ENCODE peak calls at places on chromosomes 1 and 21, in six cellular contexts. G is mesendoderm, M is neuronal stem cell, P is IMR-90, E is H9, Y is mesenchymal stem cell. S is an unnamed sample.
A peak's percentile ranks its signal among the peaks of the same experiment; 100 is the strongest.

GRCh38 chr1:39268906-39269305 is 64.4 kb downstream of the MACF1 start:
- DNase-seq in G (peak; percentile 93), M (no peak), P (peak; percentile 13), E (peak; percentile 82), Y (peak; percentile 32), S (peak; percentile 44)

GRCh38 chr1:201126832-201127754 is at the start of gene ASCL5:
- DNase-seq in G (peak; percentile 76), M (no peak), P (peak; percentile 59), E (peak; percentile 91), Y (peak; percentile 39), S (no peak)

GRCh38 chr1:109904105-109904817 is 6.4 kb upstream of the CSF1 start:
- DNase-seq in G (no peak), M (no peak), P (no peak), E (no peak), Y (no peak), S (no peak)

GRCh38 chr1:7385471-7386225 is 385.4 kb upstream of the VAMP3 start:
- DNase-seq in G (no peak), M (no peak), P (no peak), E (peak; percentile 15), Y (no peak), S (peak; percentile 38)

GRCh38 chr1:216461466-216461865 is 38.2 kb upstream of the USH2A start:
- DNase-seq in G (peak; percentile 16), M (no peak), P (peak; percentile 65), E (no peak), Y (peak; percentile 51), S (no peak)

GRCh38 chr1:212683357-212683722 is 16.3 kb downstream of the BATF3 start:
- DNase-seq in G (peak; percentile 54), M (no peak), P (no peak), E (peak; percentile 34), Y (no peak), S (no peak)

GRCh38 chr1:35345439-35345981 is 77.0 kb downstream of the ZMYM4 start:
- DNase-seq in G (peak; percentile 44), M (no peak), P (peak; percentile 40), E (peak; percentile 50), Y (peak; percentile 55), S (no peak)

GRCh38 chr1:34500451-34500850 is 254.4 kb upstream of the GJB5 start:
- DNase-seq in G (peak; percentile 52), M (peak; percentile 48), P (no peak), E (peak; percentile 60), Y (no peak), S (no peak)

GRCh38 chr1:66210653-66211052 is 323.3 kb upstream of the SGIP1 start:
- DNase-seq in G (no peak), M (no peak), P (peak; percentile 7), E (no peak), Y (no peak), S (no peak)

GRCh38 chr1:938711-939504 is 15.2 kb downstream of the SAMD11 start:
- DNase-seq in G (peak; percentile 75), M (no peak), P (no peak), E (peak; percentile 79), Y (no peak), S (no peak)

GRCh38 chr1:6357243-6357929 is 36.2 kb downstream of the ACOT7 start:
- DNase-seq in G (peak; percentile 60), M (no peak), P (no peak), E (peak; percentile 78), Y (no peak), S (no peak)

GRCh38 chr1:246497331-246497915 is 9.7 kb downstream of the SMYD3 start:
- DNase-seq in G (peak; percentile 72), M (peak; percentile 58), P (peak; percentile 79), E (no peak), Y (peak; percentile 82), S (no peak)

GRCh38 chr1:6330410-6330827 is 63.1 kb downstream of the ACOT7 start:
- DNase-seq in G (no peak), M (no peak), P (peak; percentile 82), E (no peak), Y (no peak), S (no peak)

GRCh38 chr1:239703067-239703466 is 316.7 kb downstream of the CHRM3 start:
- DNase-seq in G (no peak), M (no peak), P (no peak), E (no peak), Y (no peak), S (no peak)

GRCh38 chr1:159171254-159171687 is at the start of gene CADM3:
- DNase-seq in G (peak; percentile 66), M (peak; percentile 61), P (no peak), E (peak; percentile 59), Y (no peak), S (peak; percentile 80)

GRCh38 chr1:95002657-95003432 is 69.9 kb downstream of the ALG14 start:
- DNase-seq in G (peak; percentile 71), M (no peak), P (peak; percentile 39), E (no peak), Y (peak; percentile 38), S (no peak)

GRCh38 chr21:46115441-46116188 is 17.7 kb downstream of the COL6A2 start:
- DNase-seq in G (no peak), M (no peak), P (no peak), E (peak; percentile 18), Y (no peak), S (no peak)

GRCh38 chr1:208101661-208102431 is 142.3 kb downstream of the PLXNA2 start:
- DNase-seq in G (no peak), M (peak; percentile 48), P (peak; percentile 36), E (no peak), Y (no peak), S (no peak)

GRCh38 chr1:230834292-230834691 is 34.0 kb downstream of the C1orf198 start:
- DNase-seq in G (no peak), M (no peak), P (no peak), E (no peak), Y (no peak), S (peak; percentile 19)

GRCh38 chr1:44108241-44108640 is 10.4 kb upstream of the KLF17 start:
- DNase-seq in G (no peak), M (no peak), P (peak; percentile 67), E (no peak), Y (peak; percentile 6), S (no peak)

GRCh38 chr1:28259935-28260802 is 851 bp downstream of the SESN2 start:
- DNase-seq in G (peak; percentile 93), M (peak; percentile 93), P (peak; percentile 88), E (peak; percentile 92), Y (peak; percentile 92), S (peak; percentile 75)

GRCh38 chr1:116367256-116367949 is 5.6 kb upstream of the ATP1A1 start:
- DNase-seq in G (no peak), M (no peak), P (no peak), E (no peak), Y (no peak), S (no peak)

GRCh38 chr1:55038552-55038838 is 853 bp upstream of the PCSK9 start:
- DNase-seq in G (no peak), M (no peak), P (no peak), E (no peak), Y (no peak), S (no peak)

GRCh38 chr1:3152143-3152542 is 83.1 kb downstream of the PRDM16 start:
- DNase-seq in G (no peak), M (no peak), P (no peak), E (no peak), Y (no peak), S (no peak)

DNA sequence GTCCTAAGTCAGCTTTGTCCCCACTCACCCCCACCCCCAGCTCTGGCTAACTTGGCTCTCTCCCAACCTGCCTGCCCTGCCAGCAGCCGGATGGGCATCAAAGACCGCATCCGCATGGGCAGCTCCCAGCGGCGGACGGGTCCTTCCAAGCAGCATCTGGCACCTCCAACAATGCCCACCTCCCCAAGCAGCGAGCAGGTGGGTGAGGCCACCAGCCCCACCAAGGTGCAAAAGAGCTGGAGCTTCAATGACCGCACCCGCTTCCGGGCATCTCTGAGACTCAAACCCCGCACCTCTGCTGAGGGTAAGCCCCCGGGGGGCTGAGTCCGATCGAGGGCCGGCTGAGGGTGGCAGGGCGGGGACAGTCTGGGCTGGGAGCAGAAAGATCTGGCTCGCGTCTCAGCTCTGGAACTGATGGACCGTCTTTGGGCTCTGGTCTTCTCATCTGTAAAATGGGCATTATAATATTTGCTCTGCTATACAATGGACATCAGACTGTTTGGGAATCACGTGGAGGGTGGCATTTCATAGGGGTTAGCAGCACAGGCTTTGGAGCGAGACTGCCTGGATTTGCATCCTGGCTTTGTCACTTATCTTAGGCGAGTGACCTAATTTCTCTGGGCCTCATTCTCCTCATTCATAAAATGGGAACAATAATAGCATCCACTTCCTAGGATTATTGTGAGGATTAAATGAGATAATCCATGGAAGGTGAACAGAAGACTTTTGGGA is 31.0 kb downstream of the CITED4 start:
- DNase-seq in G (no peak), M (no peak), P (no peak), E (no peak), Y (no peak), S (no peak)
- H2BK15ac ChIP-seq in G (no peak overlapping the region), M (peak overlapping the region; percentile 76), P (no peak overlapping the region), E (no peak overlapping the region), Y (no peak overlapping the region), S (no peak overlapping the region)

GRCh38 chr1:85849660-85850059 is 141.4 kb upstream of the ZNHIT6 start:
- DNase-seq in G (no peak), M (no peak), P (no peak), E (no peak), Y (peak; percentile 18), S (no peak)

GRCh38 chr1:85847356-85847755 is 139.1 kb upstream of the ZNHIT6 start:
- DNase-seq in G (no peak), M (no peak), P (no peak), E (no peak), Y (no peak), S (no peak)

GRCh38 chr1:85850238-85850637 is 142.0 kb upstream of the ZNHIT6 start:
- DNase-seq in G (peak; percentile 67), M (no peak), P (peak; percentile 95), E (no peak), Y (peak; percentile 92), S (no peak)

DNA sequence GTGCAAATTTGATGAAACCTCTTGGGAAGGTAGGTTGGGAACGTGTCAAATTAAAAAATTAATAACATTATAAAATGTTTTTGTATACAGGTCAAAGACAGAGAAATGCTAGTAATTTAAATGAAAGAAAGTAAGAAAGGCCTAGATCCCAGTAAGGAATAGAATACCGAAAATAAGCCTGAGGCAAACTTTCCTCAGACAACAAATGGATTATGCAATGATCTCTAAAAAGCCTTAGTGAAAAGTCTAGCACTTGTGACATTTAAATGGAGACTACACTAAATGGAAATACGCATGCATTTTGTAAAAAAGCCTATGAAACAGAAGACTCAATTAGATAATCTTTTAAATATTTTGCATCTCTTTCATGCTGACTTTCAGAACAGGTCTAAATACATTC is 138.5 kb upstream of the ZNHIT6 start:
- DNase-seq in G (peak; percentile 31), M (no peak), P (no peak), E (no peak), Y (no peak), S (no peak)
- H2BK15ac ChIP-seq in G (no peak overlapping the region), M (no peak overlapping the region), P (no peak overlapping the region), E (no peak overlapping the region), Y (no peak overlapping the region), S (no peak overlapping the region)

DNA sequence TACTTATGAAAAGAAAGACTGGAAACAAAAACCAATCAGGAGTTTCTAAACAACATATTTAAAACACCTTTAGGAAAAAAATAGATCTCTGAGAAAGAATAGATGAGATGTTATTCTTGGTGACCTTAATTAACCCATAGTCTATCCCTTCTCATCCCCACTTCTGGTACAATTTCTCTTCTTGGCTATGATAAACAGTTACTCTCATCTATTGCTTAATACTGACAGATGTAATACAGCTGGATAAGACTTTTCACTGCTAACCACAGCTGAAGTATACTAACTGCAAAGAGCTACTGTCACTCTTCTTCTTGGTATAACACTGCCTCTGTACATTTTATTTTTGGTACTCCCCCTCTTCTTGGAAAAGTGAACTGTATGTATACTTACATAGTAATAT is 15.2 kb downstream of the EXTL2 start:
- DNase-seq in G (no peak), M (no peak), P (no peak), E (no peak), Y (peak; percentile 37), S (no peak)
- H2BK15ac ChIP-seq in G (no peak overlapping the region), M (no peak overlapping the region), P (no peak overlapping the region), E (no peak overlapping the region), Y (no peak overlapping the region), S (no peak overlapping the region)

GRCh38 chr1:161956097-161956496 is 67.6 kb downstream of the OLFML2B start:
- DNase-seq in G (no peak), M (no peak), P (peak; percentile 79), E (no peak), Y (no peak), S (no peak)
- H2BK15ac ChIP-seq in G (no peak overlapping the region), M (no peak overlapping the region), P (no peak overlapping the region), E (no peak overlapping the region), Y (no peak overlapping the region), S (no peak overlapping the region)